ENCODE peak calls at places on chromosomes 2 and 18, in six cellular contexts. C is GM12891; M is C1 segment of cervical spinal cord; P is stimulated activated CD4-positive, alpha-beta T cell treated with anti-CD3 and anti-CD28 coated beads, Interleukin-4, amount 100 ng/mL, for 24 hours; B is NCI-H2029; Z is retinal pigment epithelial cell. R is an unnamed sample.

GRCh38 chr2:222440670-222441422 is 16.5 kb downstream of the SGPP2 start:
- DNase-seq in C (no peak), Z (peak; percentile 13), P (no peak), M (no peak), B (no peak), R (no peak)

GRCh38 chr18:78445880-78446279 is 533.7 kb upstream of the SALL3 start:
- DNase-seq in B (no peak), C (no peak), M (no peak), P (no peak), Z (no peak), R (no peak)

GRCh38 chr18:26524952-26525351 is 23.4 kb downstream of the KCTD1 start:
- DNase-seq in B (no peak), P (no peak), Z (no peak), M (no peak), C (no peak), R (no peak)

GRCh38 chr2:192146069-192147006 is 48.4 kb downstream of the TMEFF2 start:
- DNase-seq in M (no peak), B (no peak), Z (peak; percentile 37), C (no peak), P (no peak), R (no peak)

GRCh38 chr2:25098558-25099486 is 56.9 kb downstream of the EFR3B start:
- DNase-seq in C (no peak), M (peak; percentile 90), B (peak; percentile 15), Z (peak; percentile 65), P (no peak), R (no peak)

GRCh38 chr2:69242651-69243051 is 144.4 kb downstream of the GFPT1 start:
- DNase-seq in P (no peak), Z (peak; percentile 75), C (no peak), M (no peak), B (no peak), R (no peak)

GRCh38 chr2:186126181-186126580 is 359.9 kb upstream of the ZC3H15 start:
- DNase-seq in C (no peak), P (no peak), Z (no peak), M (peak; percentile 54), B (no peak), R (no peak)

GRCh38 chr2:37871453-37872191 is 53.5 kb upstream of the RMDN2 start:
- DNase-seq in Z (peak; percentile 51), P (no peak), C (no peak), M (no peak), B (no peak), R (peak; percentile 51)

GRCh38 chr2:68850524-68850923 is 20.7 kb downstream of the BMP10 start:
- DNase-seq in Z (no peak), P (no peak), B (no peak), C (no peak), M (no peak), R (no peak)

GRCh38 chr18:13366977-13367892 is 148.7 kb downstream of the LDLRAD4 start:
- DNase-seq in P (no peak), B (no peak), Z (no peak), C (no peak), M (no peak), R (no peak)

GRCh38 chr2:115650827-115651226 is 1208.4 kb downstream of the DPP10 start:
- DNase-seq in B (no peak), Z (no peak), M (no peak), P (no peak), C (no peak), R (no peak)

GRCh38 chr2:101625387-101625786 is 72.1 kb upstream of the MAP4K4 start:
- DNase-seq in C (no peak), M (no peak), B (no peak), P (no peak), Z (no peak), R (peak; percentile 28)

GRCh38 chr2:98543842-98544241 is 64.5 kb downstream of the COA5 start:
- DNase-seq in C (no peak), P (no peak), Z (no peak), M (no peak), B (no peak), R (no peak)

GRCh38 chr2:237358721-237359595 is 55.0 kb downstream of the COL6A3 start:
- DNase-seq in B (no peak), M (no peak), Z (no peak), P (no peak), C (no peak), R (no peak)

GRCh38 chr2:68847751-68848150 is 23.4 kb downstream of the BMP10 start:
- DNase-seq in Z (no peak), M (no peak), C (no peak), B (no peak), P (no peak), R (no peak)

GRCh38 chr2:203809084-203809521 is 58.5 kb upstream of the CTLA4 start:
- DNase-seq in P (no peak), Z (no peak), M (no peak), C (no peak), B (no peak), R (no peak)